ENCODE peak calls at places on chromosomes 4 and X, in four cellular contexts. K is RWPE2, N is mammary epithelial cell, S is heart right ventricle. E is an unnamed sample.

GRCh38 chrX:41692162-41692749 is 3.5 kb downstream of the GPR34 start:
- DNase-seq in K (no peak), S (peak; percentile 8), N (no peak), E (no peak)

GRCh38 chrX:119758682-119759332 is 419 bp downstream of the SOWAHD start:
- DNase-seq in S (no peak), K (no peak), N (peak; percentile 37), E (peak; percentile 13)

GRCh38 chrX:34655496-34656258 is 1.4 kb downstream of the TMEM47 start:
- DNase-seq in S (peak; percentile 8), N (peak; percentile 15), K (no peak), E (no peak)

GRCh38 chr4:94722748-94723147 is 35.0 kb upstream of the BMPR1B start:
- DNase-seq in S (no peak), K (no peak), N (no peak), E (no peak)

GRCh38 chr4:139628184-139629012 is 37.2 kb upstream of the MGST2 start:
- DNase-seq in K (no peak), N (no peak), S (no peak), E (no peak)

GRCh38 chr4:19575959-19576358 is 675.7 kb upstream of the SLIT2 start:
- DNase-seq in S (no peak), N (no peak), K (no peak), E (no peak)

GRCh38 chr4:125283702-125284279 is 31.0 kb upstream of the FAT4 start:
- DNase-seq in N (peak; percentile 12), S (no peak), K (no peak), E (no peak)

GRCh38 chr4:158610790-158611189 is 60.9 kb downstream of the C4orf46 start:
- DNase-seq in N (peak; percentile 18), K (no peak), S (no peak), E (no peak)

GRCh38 chr4:184476660-184477059 is 2.3 kb upstream of the IRF2 start:
- DNase-seq in N (no peak), K (no peak), S (no peak), E (no peak)

GRCh38 chr4:1795304-1796195 is 2.5 kb downstream of the FGFR3 start:
- DNase-seq in N (no peak), K (no peak), S (no peak), E (no peak)

GRCh38 chr4:151559595-151559994 is 150.6 kb downstream of the FHIP1A start:
- DNase-seq in N (no peak), S (no peak), K (no peak), E (no peak)

GRCh38 chrX:117653396-117653795 is 463.2 kb downstream of the KLHL13 start:
- DNase-seq in N (no peak), K (no peak), S (no peak), E (no peak)

GRCh38 chr4:153785830-153786721 is 2.8 kb downstream of the SFRP2 start:
- DNase-seq in N (no peak), S (no peak), K (no peak), E (no peak)

GRCh38 chr4:138981930-138982390 is 33.6 kb upstream of the NOCT start:
- DNase-seq in K (no peak), N (peak; percentile 14), S (peak; percentile 48), E (no peak)

GRCh38 chr4:87025023-87025613 is 90.3 kb downstream of the AFF1 start:
- DNase-seq in K (no peak), S (no peak), N (no peak), E (no peak)

GRCh38 chrX:131405497-131405896 is 116.4 kb upstream of the IGSF1 start:
- DNase-seq in N (no peak), S (no peak), K (no peak), E (no peak)

GRCh38 chr4:73899321-73899720 is 30.1 kb downstream of the CXCL1 start:
- DNase-seq in N (no peak), S (no peak), K (no peak), E (no peak)

GRCh38 chr4:75821966-75822365 is 80.3 kb downstream of the PPEF2 start:
- DNase-seq in S (no peak), N (peak; percentile 12), K (no peak), E (no peak)

GRCh38 chrX:152601848-152602616 is 35.7 kb upstream of the GABRQ start:
- DNase-seq in K (no peak), N (peak; percentile 6), S (no peak), E (no peak)

GRCh38 chr4:113821851-113822250 is 60.3 kb upstream of the CAMK2D start:
- DNase-seq in S (no peak), K (no peak), N (peak; percentile 84), E (no peak)

GRCh38 chr4:159144112-159144694 is 41.3 kb downstream of the RAPGEF2 start:
- DNase-seq in S (no peak), K (no peak), N (no peak), E (no peak)

GRCh38 chrX:47321386-47321785 is 49.0 kb upstream of the ZNF157 start:
- DNase-seq in K (no peak), N (peak; percentile 39), S (peak; percentile 24), E (peak; percentile 27)

GRCh38 chr4:149029056-149029651 is 586.9 kb upstream of the NR3C2 start:
- DNase-seq in K (no peak), S (no peak), N (no peak), E (no peak)

DNA sequence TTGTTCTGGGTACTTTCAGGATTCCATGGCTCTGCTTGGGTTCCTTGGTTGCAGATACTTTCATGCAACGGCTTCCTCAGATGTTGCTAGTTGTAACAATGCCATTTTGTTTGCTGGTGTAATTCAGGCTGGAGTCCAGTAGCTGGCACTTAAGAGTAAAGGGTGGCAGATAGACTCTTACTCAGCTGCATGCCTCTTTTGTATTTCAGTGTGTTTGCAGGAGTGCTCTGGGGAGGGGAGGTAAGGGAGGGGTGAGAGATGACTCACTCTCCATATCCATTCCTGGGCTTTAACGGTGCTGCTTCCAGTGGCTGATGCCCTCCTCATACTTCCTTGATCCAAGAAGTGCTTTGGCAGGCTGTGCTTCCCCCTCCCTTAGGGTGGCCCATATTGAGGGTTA is 155.2 kb downstream of the ZNF330 start:
- DNase-seq in S (peak; percentile 4), N (peak; percentile 83), K (peak; percentile 69), E (no peak)
- TF ChIP-seq CTCF in S (peak; percentile 26), N (peak; percentile 89), K (peak; percentile 91), E (peak; percentile 44)

GRCh38 chr4:173314715-173315114 is 19.4 kb downstream of the HMGB2 start:
- DNase-seq in N (no peak), K (no peak), S (no peak), E (no peak)

GRCh38 chr4:173316060-173316459 is 18.1 kb downstream of the HMGB2 start:
- DNase-seq in S (no peak), K (no peak), N (no peak), E (no peak)

GRCh38 chr4:173319696-173320095 is 14.5 kb downstream of the HMGB2 start:
- DNase-seq in N (no peak), K (no peak), S (no peak), E (no peak)

GRCh38 chr4:173317003-173317402 is 17.2 kb downstream of the HMGB2 start:
- DNase-seq in S (no peak), N (no peak), K (no peak), E (no peak)

GRCh38 chr4:173318648-173319211 is 15.4 kb downstream of the HMGB2 start:
- DNase-seq in K (no peak), S (no peak), N (peak; percentile 56), E (no peak)
- TF ChIP-seq CTCF in K (peak; percentile 69), S (peak; percentile 45), N (peak; percentile 2), E (peak; percentile 63)

DNA sequence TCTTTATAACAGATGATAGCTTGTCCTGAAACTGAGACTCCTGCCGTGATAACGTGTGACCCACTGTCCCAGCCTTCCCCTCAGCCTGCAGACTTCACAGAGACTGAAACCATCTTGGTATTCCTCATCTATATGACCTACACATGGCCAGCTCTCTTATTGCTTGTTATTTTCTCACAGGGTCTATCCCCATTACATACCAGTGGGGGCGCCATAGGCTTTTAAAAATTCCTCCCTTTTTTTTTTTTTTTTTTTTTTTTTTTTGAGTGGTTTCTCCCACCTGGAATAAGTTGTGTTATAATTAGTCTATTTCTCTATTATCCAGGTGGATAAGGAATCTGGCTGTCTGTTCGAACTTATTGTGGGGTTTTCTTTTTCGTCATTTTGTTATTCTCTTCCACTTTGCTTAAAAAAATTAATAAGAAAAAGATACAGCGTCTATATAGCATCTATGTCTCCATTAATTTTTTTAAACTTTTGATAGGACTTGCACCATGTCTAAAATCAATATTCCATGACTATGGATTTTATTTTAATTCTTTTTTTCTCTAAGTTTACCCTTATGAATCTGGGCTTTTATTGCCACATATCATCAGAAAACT is 47.2 kb downstream of the GYG2 start:
- DNase-seq in K (no peak), S (no peak), N (no peak), E (no peak)
- TF ChIP-seq CTCF in K (peak; percentile 14), S (peak; percentile 36), N (peak; percentile 29), E (peak; percentile 20)

GRCh38 chrX:48940404-48940955 is 16.9 kb downstream of the OTUD5 start:
- DNase-seq in K (no peak), N (no peak), S (no peak), E (no peak)

GRCh38 chrX:48942895-48943294 is 14.5 kb downstream of the OTUD5 start:
- DNase-seq in N (no peak), S (no peak), K (no peak), E (no peak)

GRCh38 chrX:48948589-48948988 is 8.8 kb downstream of the OTUD5 start:
- DNase-seq in N (no peak), S (no peak), K (no peak), E (no peak)

DNA sequence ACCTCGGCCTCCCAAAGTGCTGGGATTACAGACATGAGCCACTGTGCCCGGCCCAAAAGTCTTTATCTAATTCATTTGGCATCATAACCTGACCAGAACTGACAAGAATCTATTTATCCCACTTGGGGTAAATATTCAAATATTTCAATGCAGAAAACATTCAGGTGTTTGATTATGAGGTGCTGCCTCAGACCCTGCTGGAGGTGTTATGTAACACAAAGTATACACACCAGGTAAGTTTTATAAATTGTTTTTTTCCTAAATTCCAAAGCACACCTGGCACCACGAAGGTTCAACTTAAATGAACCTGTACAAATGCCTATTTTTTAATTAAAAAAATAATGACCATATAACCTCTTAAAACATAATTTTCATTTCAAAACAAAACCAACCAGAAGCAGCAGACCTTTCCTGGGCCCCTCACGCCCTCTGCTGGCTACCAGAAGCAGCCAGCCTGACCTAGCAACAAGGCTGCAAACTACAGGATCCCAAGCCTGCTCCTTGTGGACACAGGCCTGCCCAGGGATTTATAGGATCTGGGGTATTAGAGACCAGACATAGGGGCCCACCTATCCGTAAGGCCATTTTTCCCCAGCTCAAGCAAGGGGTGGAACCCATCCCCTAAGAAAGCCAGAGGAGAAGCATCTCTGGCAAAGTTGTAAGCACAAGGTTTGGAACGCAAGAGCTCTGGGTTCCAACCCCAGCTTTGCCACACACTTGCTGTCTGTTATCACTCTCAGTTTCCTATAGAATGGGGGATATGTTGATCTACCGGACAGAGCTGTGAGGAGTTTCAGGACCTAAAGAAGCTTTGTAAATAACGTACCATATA is 11.7 kb downstream of the OTUD5 start:
- DNase-seq in K (no peak), N (peak; percentile 27), S (peak; percentile 29), E (peak; percentile 22)
- TF ChIP-seq CTCF in K (peak; percentile 69), N (peak; percentile 69), S (peak; percentile 84), E (peak; percentile 71)

GRCh38 chr4:147730333-147730732 is 1.6 kb upstream of the ARHGAP10 start:
- DNase-seq in N (no peak), S (no peak), K (no peak), E (no peak)
- TF ChIP-seq CTCF in N (peak; percentile 3), S (no peak), K (no peak), E (no peak)

E was measured in left ventricle myocardium inferior.